ENCODE peak calls at places on chromosomes 6 and 20, in six cellular contexts. Q is natural killer cell, F is NCI-H2227 treated with DMSO at 0.1 percent for 48 hours, W is fibroblast of gingiva, P is right cardiac atrium, B is tibial artery. U is an unnamed sample.

GRCh38 chr20:3862333-3862732 is 15.7 kb downstream of the MAVS start:
- DNase-seq in Q (no peak), F (no peak), W (no peak), P (no peak), B (no peak), U (no peak)

GRCh38 chr6:109093732-109094131 is 914 bp downstream of the SESN1 start:
- DNase-seq in Q (no peak), F (peak; percentile 20), W (no peak), P (no peak), B (no peak), U (no peak)

GRCh38 chr6:14521141-14521540 is 403.6 kb downstream of the CD83 start:
- DNase-seq in Q (no peak), F (no peak), W (no peak), P (no peak), B (no peak), U (no peak)

GRCh38 chr6:14211596-14211961 is 94.0 kb downstream of the CD83 start:
- DNase-seq in Q (no peak), F (peak; percentile 40), W (peak; percentile 16), P (peak; percentile 89), B (peak; percentile 66), U (peak; percentile 59)

GRCh38 chr20:34925981-34926380 is 29.6 kb downstream of the GSS start:
- DNase-seq in Q (no peak), F (no peak), W (no peak), P (no peak), B (no peak), U (no peak)

GRCh38 chr6:46325561-46326525 is 155.1 kb upstream of the ENPP5 start:
- DNase-seq in Q (no peak), F (peak; percentile 97), W (peak; percentile 53), P (peak; percentile 60), B (no peak), U (peak; percentile 76)

GRCh38 chr6:32405656-32406055 is 1.3 kb downstream of the BTNL2 start:
- DNase-seq in Q (no peak), F (no peak), W (no peak), P (no peak), B (no peak), U (no peak)

GRCh38 chr6:26543953-26544352 is 5.8 kb downstream of the HMGN4 start:
- DNase-seq in Q (no peak), F (peak; percentile 24), W (no peak), P (no peak), B (no peak), U (peak; percentile 44)

GRCh38 chr6:130178692-130179091 is 44.1 kb downstream of the SAMD3 start:
- DNase-seq in Q (no peak), F (no peak), W (peak; percentile 11), P (no peak), B (no peak), U (peak; percentile 92)

GRCh38 chr20:33490023-33490933 is at the start of gene CBFA2T2:
- DNase-seq in Q (no peak), F (no peak), W (peak; percentile 65), P (peak; percentile 88), B (peak; percentile 68), U (peak; percentile 55)

GRCh38 chr20:20752712-20753111 is 40.3 kb upstream of the RALGAPA2 start:
- DNase-seq in Q (no peak), F (no peak), W (peak; percentile 5), P (no peak), B (no peak), U (no peak)

GRCh38 chr20:58557713-58558335 is 42.6 kb upstream of the APCDD1L start:
- DNase-seq in Q (no peak), F (no peak), W (no peak), P (no peak), B (peak; percentile 23), U (peak; percentile 53)

GRCh38 chr20:4563534-4563933 is 158.2 kb upstream of the PRND start:
- DNase-seq in Q (no peak), F (no peak), W (peak; percentile 56), P (no peak), B (no peak), U (peak; percentile 75)